ENCODE peak calls at places on chromosomes 5 and 9, in four cellular contexts. Q, D, W and M are unnamed samples.

GRCh38 chr9:38026021-38026809 is 42.8 kb downstream of the SHB start:
- DNase-seq in W (no peak), D (peak), Q (no peak), M (peak)

GRCh38 chr5:110070836-110071235 is 381.1 kb downstream of the MAN2A1 start:
- DNase-seq in D (no peak), Q (no peak), W (no peak), M (no peak)

GRCh38 chr9:91530829-91531228 is 107.2 kb upstream of the NFIL3 start:
- DNase-seq in D (no peak), Q (no peak), W (no peak), M (no peak)

GRCh38 chr5:66963559-66963971 is 233.0 kb downstream of the CD180 start:
- DNase-seq in D (no peak), Q (peak), W (no peak), M (peak)

GRCh38 chr9:112050544-112051475 is 124.3 kb downstream of the SUSD1 start:
- DNase-seq in D (no peak), Q (no peak), W (no peak), M (no peak)

GRCh38 chr9:113154936-113155335 is 4.1 kb downstream of the SLC31A2 start:
- DNase-seq in Q (no peak), W (no peak), D (no peak), M (no peak)

GRCh38 chr5:150622157-150622556 is 18.3 kb upstream of the SYNPO start:
- DNase-seq in Q (no peak), D (no peak), W (no peak), M (no peak)

GRCh38 chr9:127293767-127294166 is 29.2 kb downstream of the GARNL3 start:
- DNase-seq in D (no peak), Q (no peak), W (no peak), M (no peak)

GRCh38 chr9:89874351-89875321 is 269.8 kb downstream of the GADD45G start:
- DNase-seq in Q (no peak), W (no peak), D (no peak), M (peak)

GRCh38 chr5:95365302-95366095 is 25.7 kb upstream of the FAM81B start:
- DNase-seq in D (no peak), Q (no peak), W (no peak), M (no peak)

GRCh38 chr5:37436146-37436934 is 57.2 kb downstream of the WDR70 start:
- DNase-seq in D (no peak), Q (no peak), W (no peak), M (no peak)

GRCh38 chr9:131276891-131277672 is 772 bp upstream of the FAM78A start:
- DNase-seq in D (peak), Q (no peak), W (no peak), M (peak)

GRCh38 chr5:123097871-123098735 is 9.1 kb downstream of the PRDM6 start:
- DNase-seq in D (no peak), W (no peak), Q (no peak), M (no peak)

GRCh38 chr5:78509145-78509865 is 139.3 kb downstream of the LHFPL2 start:
- DNase-seq in Q (no peak), W (no peak), D (no peak), M (no peak)

GRCh38 chr9:23542438-23542837 is 283.6 kb downstream of the ELAVL2 start:
- DNase-seq in Q (no peak), W (no peak), D (no peak), M (no peak)

GRCh38 chr5:119269061-119269579 is 86.7 kb upstream of the TNFAIP8 start:
- DNase-seq in D (peak), Q (no peak), W (no peak), M (peak)

GRCh38 chr9:130352586-130353285 is 87.2 kb downstream of the HMCN2 start:
- DNase-seq in D (no peak), W (no peak), Q (no peak), M (no peak)

GRCh38 chr9:114370985-114371335 is 16.8 kb downstream of the AKNA start:
- DNase-seq in Q (no peak), W (no peak), D (no peak), M (no peak)

GRCh38 chr5:111278824-111279504 is 54.8 kb downstream of the CAMK4 start:
- DNase-seq in Q (peak), W (peak), D (peak), M (peak)

GRCh38 chr9:118459832-118460425 is 755.7 kb downstream of the TLR4 start:
- DNase-seq in Q (no peak), W (no peak), D (no peak), M (no peak)

DNA sequence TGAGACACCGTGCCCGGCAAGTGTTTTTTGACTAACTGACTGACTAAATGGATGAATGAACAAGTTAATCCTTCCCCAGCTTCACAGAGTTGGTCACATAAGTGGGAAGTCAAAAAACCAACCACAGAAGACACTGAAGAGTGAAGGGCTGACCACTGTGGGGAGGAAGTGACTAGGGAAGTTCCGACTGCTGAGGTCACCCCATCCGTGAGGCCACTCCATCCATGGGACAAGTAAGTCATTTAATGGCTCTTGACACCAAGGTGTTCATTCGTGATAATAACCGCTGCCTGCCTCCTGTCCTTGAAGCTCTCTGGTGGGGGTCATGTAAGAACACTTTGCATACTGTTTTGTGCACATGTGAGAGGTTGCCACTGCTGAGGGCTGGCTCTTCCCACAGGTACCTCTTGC is 22.2 kb upstream of the CXCL14 start:
- DNase-seq in W (no peak), Q (no peak), D (no peak), M (no peak)
- TF ChIP-seq RFX5 in W (no peak), Q (no peak), D (no peak), M (no peak)

GRCh38 chr5:84758008-84758407 is 373.3 kb upstream of the EDIL3 start:
- DNase-seq in D (no peak), Q (no peak), W (no peak), M (no peak)

GRCh38 chr5:84748313-84748712 is 363.6 kb upstream of the EDIL3 start:
- DNase-seq in Q (no peak), D (no peak), W (no peak), M (no peak)

GRCh38 chr5:84752780-84753179 is 368.1 kb upstream of the EDIL3 start:
- DNase-seq in W (no peak), Q (no peak), D (no peak), M (no peak)
- TF ChIP-seq NRF1 in W (no peak), Q (no peak), D (no peak), M (no peak)

GRCh38 chr5:170169996-170170395 is 62.8 kb upstream of the C5orf58 start:
- DNase-seq in D (no peak), Q (no peak), W (no peak), M (no peak)
- TF ChIP-seq RFX5 in D (no peak), Q (no peak), W (no peak), M (no peak)

GRCh38 chr5:90037646-90038045 is 371.9 kb downstream of the CETN3 start:
- DNase-seq in Q (no peak), D (no peak), W (no peak), M (no peak)
- TF ChIP-seq NRF1 in Q (no peak), D (no peak), W (no peak), M (no peak)

GRCh38 chr5:171957591-171958251 is 48.7 kb downstream of the FBXW11 start:
- DNase-seq in D (no peak), W (peak), Q (no peak), M (no peak)
- TF ChIP-seq RFX5 in D (no peak), W (no peak), Q (no peak), M (no peak)

GRCh38 chr5:39417979-39418378 is 6.8 kb downstream of the DAB2 start:
- DNase-seq in D (no peak), Q (no peak), W (no peak), M (no peak)

GRCh38 chr5:39422036-39422606 is 2.7 kb downstream of the DAB2 start:
- DNase-seq in D (no peak), Q (no peak), W (no peak), M (no peak)

GRCh38 chr5:39422886-39423285 is 1.9 kb downstream of the DAB2 start:
- DNase-seq in Q (no peak), D (no peak), W (no peak), M (no peak)

GRCh38 chr5:39419830-39420229 is 5.0 kb downstream of the DAB2 start:
- DNase-seq in D (no peak), W (no peak), Q (no peak), M (no peak)

GRCh38 chr5:39420482-39421145 is 4.2 kb downstream of the DAB2 start:
- DNase-seq in D (no peak), W (no peak), Q (no peak), M (no peak)
- TF ChIP-seq NRF1 in D (no peak), W (no peak), Q (no peak), M (no peak)

GRCh38 chr5:155943516-155944407 is 383.2 kb upstream of the SGCD start:
- DNase-seq in D (no peak), Q (no peak), W (no peak), M (peak)
- TF ChIP-seq RFX5 in D (no peak), Q (no peak), W (no peak), M (no peak)

DNA sequence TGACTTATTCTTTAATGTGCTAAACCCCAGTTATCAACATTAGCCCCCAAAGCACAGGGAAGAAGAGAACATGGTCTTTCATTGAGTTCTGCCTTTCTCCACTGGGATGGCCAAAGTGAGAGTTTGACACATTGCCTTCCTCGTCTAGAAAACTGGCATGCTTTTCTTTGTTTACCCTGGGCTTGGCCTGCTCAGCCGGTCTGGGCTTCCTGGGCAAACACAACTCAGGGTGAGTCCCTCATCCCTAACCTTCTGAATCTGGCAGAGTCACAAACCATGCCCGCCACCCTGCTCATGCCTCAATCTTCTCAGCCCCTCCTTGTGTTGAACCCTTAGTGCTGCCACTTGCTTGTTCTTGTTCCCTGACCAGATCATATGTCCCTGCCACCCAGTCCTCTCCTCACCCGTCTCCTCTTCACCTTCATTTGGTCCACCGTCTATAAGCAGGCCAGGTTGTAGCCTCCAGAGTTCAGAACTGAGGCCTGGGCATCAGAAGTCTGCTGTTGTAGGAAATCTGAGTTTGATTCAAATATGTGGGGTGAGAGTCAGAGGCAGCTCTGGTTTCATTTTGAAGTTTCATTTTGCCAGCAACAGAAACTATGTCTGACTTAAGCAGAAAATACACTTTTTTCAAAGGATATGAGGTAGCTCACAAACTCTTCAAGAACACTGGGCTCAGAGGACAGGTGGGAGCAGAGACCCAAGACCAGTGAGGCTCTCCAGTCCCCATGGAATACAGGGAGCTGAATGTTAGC is 217.6 kb downstream of the NDUFS4 start:
- DNase-seq in D (no peak), Q (no peak), W (no peak), M (no peak)
- TF ChIP-seq NRF1 in D (no peak), Q (no peak), W (no peak), M (no peak)

GRCh38 chr5:72954389-72954788 is 1.5 kb upstream of the FCHO2 start:
- DNase-seq in W (no peak), Q (no peak), D (peak), M (no peak)

GRCh38 chr5:72957337-72957736 is 1.5 kb downstream of the FCHO2 start:
- DNase-seq in W (no peak), D (no peak), Q (no peak), M (no peak)

GRCh38 chr5:72955768-72956323 is at the start of gene FCHO2:
- DNase-seq in W (peak), Q (peak), D (peak), M (peak)

GRCh38 chr5:72955143-72955767 is 586 bp upstream of the FCHO2 start:
- DNase-seq in Q (no peak), W (no peak), D (peak), M (no peak)

DNA sequence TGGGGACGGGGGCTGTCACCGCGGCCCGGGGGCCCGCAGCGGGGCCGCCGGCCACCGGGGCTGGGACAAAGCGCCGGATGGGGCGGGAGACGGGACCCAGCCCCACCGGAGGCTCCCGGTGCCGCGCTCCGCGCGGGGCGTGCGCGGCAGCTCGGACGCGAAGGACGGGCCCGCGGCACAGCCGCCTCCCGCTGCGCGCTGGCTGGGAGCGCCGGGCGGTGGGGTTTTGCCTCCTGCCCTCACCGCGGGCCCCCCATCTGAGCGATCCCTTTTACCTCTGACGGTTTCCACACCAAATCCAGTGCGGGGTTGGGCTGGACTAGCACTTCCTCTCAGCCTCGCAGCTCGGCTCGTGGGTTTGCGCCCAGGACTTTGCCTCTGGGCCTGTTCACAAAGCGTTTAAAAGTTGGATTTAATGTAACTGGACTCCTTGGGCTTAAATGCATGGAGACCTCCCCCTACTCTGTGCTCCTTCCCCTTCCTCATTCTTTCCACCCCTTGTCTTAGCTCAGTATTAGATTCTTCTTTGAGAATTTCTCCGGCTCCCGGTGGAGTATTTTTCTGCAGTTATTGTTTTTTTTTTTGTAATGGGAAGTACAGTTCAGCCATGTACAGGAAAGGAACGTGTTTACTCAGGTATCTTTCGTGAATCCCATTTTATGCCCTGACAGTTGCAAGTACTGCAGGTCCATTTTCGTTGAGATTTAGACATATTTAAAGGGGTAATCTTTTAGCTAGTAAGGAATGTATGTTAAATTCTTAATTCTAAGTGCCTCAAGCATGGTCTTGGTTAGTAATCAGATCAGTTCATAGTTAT is 691 bp downstream of the FCHO2 start:
- DNase-seq in Q (no peak), W (no peak), D (peak), M (peak)
- TF ChIP-seq RFX5 in Q (no peak), W (no peak), D (no peak), M (no peak)

GRCh38 chr5:131608597-131608996 is 26.4 kb downstream of the RAPGEF6 start:
- DNase-seq in Q (no peak), W (no peak), D (no peak), M (no peak)

GRCh38 chr5:131607903-131608540 is 27.0 kb downstream of the RAPGEF6 start:
- DNase-seq in D (no peak), Q (no peak), W (no peak), M (no peak)

GRCh38 chr5:131605086-131605485 is 29.9 kb downstream of the RAPGEF6 start:
- DNase-seq in D (no peak), W (no peak), Q (no peak), M (no peak)

GRCh38 chr5:131609774-131610173 is 25.3 kb downstream of the RAPGEF6 start:
- DNase-seq in W (no peak), Q (no peak), D (no peak), M (no peak)

DNA sequence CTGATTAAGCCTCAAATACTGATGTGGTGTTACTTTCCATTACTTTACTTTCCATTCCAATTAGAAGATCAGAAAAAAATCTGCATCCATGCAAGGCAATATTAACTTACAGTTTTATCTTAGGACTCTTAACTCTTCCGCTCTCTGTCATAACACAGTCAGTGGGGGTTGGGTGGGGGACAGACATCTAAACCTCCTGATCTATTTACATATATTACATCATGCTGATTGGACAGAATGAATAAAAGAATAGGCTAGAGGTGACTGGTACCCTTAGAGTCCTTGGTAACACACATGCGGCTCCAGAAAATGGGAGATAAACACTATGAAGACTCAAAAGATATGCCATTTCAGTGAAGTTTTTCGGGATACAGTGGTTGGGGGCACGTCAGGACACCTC is 27.6 kb downstream of the RAPGEF6 start:
- DNase-seq in W (no peak), Q (no peak), D (peak), M (no peak)
- TF ChIP-seq NRF1 in W (no peak), Q (no peak), D (no peak), M (no peak)